ENCODE peak calls at places on chromosomes 11 and 22, in four cellular contexts. One of them, this sample, is unnamed.

GRCh38 chr11:2215561-2216399 is 44.2 kb upstream of the TH start:
- DNase-seq in GM20000: no peak
- DNase-seq in MM.1S: no peak
- DNase-seq in kidney: peak
- DNase-seq in this sample: peak

GRCh38 chr11:68181719-68182451 is 31.2 kb downstream of the KMT5B start:
- DNase-seq in GM20000: no peak
- DNase-seq in MM.1S: no peak
- DNase-seq in kidney: no peak
- DNase-seq in this sample: no peak

GRCh38 chr11:101470414-101470813 is 113.4 kb downstream of the TRPC6 start:
- DNase-seq in MM.1S: no peak
- DNase-seq in GM20000: no peak
- DNase-seq in kidney: no peak
- DNase-seq in this sample: no peak

GRCh38 chr11:128336203-128336602 is 251.2 kb downstream of the ETS1 start:
- DNase-seq in kidney: peak
- DNase-seq in MM.1S: no peak
- DNase-seq in GM20000: no peak
- DNase-seq in this sample: no peak

GRCh38 chr11:8959546-8960166 is 4.6 kb downstream of the TMEM9B start:
- DNase-seq in MM.1S: peak
- DNase-seq in kidney: no peak
- DNase-seq in GM20000: peak
- DNase-seq in this sample: no peak

GRCh38 chr11:33461319-33461718 is 204.1 kb downstream of the HIPK3 start:
- DNase-seq in GM20000: no peak
- DNase-seq in kidney: no peak
- DNase-seq in MM.1S: no peak
- DNase-seq in this sample: no peak

GRCh38 chr11:65043881-65044501 is 3.0 kb downstream of the SAC3D1 start:
- DNase-seq in GM20000: no peak
- DNase-seq in kidney: no peak
- DNase-seq in MM.1S: no peak
- DNase-seq in this sample: no peak

GRCh38 chr11:134254433-134254832 is 1.1 kb downstream of the ACAD8 start:
- DNase-seq in MM.1S: no peak
- DNase-seq in GM20000: no peak
- DNase-seq in kidney: no peak
- DNase-seq in this sample: no peak

GRCh38 chr11:3614742-3615171 is 27.0 kb downstream of the ART5 start:
- DNase-seq in GM20000: peak
- DNase-seq in MM.1S: peak
- DNase-seq in kidney: no peak
- DNase-seq in this sample: peak

GRCh38 chr11:90250970-90251369 is 28.1 kb upstream of the CHORDC1 start:
- DNase-seq in MM.1S: no peak
- DNase-seq in GM20000: no peak
- DNase-seq in kidney: no peak
- DNase-seq in this sample: no peak

GRCh38 chr11:32575070-32575469 is 8.6 kb upstream of the EIF3M start:
- DNase-seq in GM20000: no peak
- DNase-seq in kidney: no peak
- DNase-seq in MM.1S: no peak
- DNase-seq in this sample: no peak

GRCh38 chr11:17738350-17739207 is 4.0 kb downstream of the KCNC1 start:
- DNase-seq in kidney: peak
- DNase-seq in MM.1S: no peak
- DNase-seq in GM20000: no peak
- DNase-seq in this sample: no peak

GRCh38 chr11:75801362-75802021 is 13.5 kb upstream of the UVRAG start:
- DNase-seq in MM.1S: peak
- DNase-seq in kidney: peak
- DNase-seq in GM20000: no peak
- DNase-seq in this sample: no peak

GRCh38 chr11:1546536-1547466 is 25.3 kb downstream of the DUSP8 start:
- DNase-seq in GM20000: peak
- DNase-seq in MM.1S: peak
- DNase-seq in kidney: peak
- DNase-seq in this sample: no peak

GRCh38 chr11:71235719-71236118 is 16.7 kb downstream of the SHANK2 start:
- DNase-seq in MM.1S: no peak
- DNase-seq in GM20000: no peak
- DNase-seq in kidney: no peak
- DNase-seq in this sample: peak

DNA sequence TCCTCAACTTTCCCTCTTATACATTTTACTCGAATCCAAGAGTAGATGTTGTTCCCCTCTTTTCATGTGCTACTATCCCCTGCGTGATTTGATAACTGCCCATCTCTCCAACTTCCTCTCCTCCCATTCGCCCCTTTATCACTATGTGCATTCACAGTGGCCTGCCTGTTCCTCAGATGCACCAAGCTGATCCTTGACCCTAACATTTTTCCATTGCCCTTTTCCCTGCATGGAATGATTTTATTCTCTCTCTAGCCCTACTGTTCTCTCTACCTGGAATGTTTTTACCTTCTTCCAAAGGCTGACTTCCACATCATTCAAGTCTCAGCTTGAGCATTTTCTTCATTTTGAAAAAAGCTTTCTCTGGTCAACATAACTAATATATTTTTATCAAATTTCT is 15.8 kb upstream of the BBOX1 start:
- DNase-seq in GM20000: no peak
- DNase-seq in kidney: no peak
- DNase-seq in MM.1S: no peak
- DNase-seq in this sample: no peak
- TF ChIP-seq CTCF in GM20000: no peak
- TF ChIP-seq CTCF in kidney: no peak
- TF ChIP-seq CTCF in MM.1S: no peak
- TF ChIP-seq CTCF in this sample: no peak

DNA sequence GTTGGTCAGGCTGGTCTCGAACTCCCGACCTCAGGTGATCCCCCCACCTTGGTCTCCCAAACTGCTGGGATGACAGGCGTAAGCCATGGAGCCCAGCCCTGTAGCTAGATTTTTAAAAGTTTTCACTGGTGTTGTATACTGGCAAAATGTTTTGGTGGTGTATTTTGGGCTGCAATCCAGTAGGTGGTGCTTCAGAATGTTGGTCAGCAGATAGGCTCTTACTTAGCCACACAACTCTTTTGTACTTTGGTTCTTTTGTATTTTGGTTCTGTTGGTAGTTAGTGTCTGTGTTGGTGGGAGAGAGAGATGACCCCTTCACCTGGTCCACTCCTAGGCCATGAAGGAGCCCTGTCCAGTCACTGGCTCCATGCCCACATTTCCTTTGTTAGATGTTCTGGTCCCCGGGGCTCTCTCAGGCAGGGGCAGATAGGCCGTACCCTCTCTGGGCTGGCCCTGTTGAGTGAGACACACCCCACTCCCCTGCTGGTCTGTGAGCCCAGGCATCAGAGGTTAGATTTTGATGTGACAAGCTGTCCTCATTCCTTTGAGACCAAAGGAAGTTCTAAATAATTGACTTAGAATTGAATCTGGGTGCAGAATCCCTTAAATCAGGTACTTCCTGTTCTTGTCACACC is 123.8 kb downstream of the DDX10 start:
- DNase-seq in GM20000: peak
- DNase-seq in kidney: no peak
- DNase-seq in MM.1S: peak
- DNase-seq in this sample: no peak
- TF ChIP-seq CTCF in GM20000: peak
- TF ChIP-seq CTCF in kidney: peak
- TF ChIP-seq CTCF in MM.1S: peak
- TF ChIP-seq CTCF in this sample: peak

GRCh38 chr22:46738961-46739870 is 1.2 kb upstream of the CERK start:
- DNase-seq in MM.1S: peak
- DNase-seq in GM20000: no peak
- DNase-seq in kidney: peak
- DNase-seq in this sample: no peak
- TF ChIP-seq CTCF in MM.1S: peak
- TF ChIP-seq CTCF in GM20000: no peak
- TF ChIP-seq CTCF in kidney: peak
- TF ChIP-seq CTCF in this sample: peak

DNA sequence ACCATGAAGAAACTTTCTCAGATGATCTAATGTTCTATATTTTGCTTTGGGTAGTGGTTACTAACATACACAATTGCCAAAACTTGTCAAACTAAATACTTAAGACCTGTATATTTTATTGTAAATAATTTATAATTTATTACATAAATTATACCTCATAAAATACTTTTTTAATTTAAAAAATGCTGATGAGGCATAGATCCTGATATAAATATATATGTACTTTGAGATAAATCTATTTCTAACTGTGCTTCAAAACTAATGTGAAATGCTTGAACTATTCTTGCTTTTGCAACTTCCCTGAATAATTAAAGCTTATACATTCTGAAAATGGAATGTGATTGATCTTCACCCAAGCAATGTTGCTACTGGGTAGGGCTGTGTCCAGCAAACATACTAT is 568.8 kb downstream of the INSC start:
- DNase-seq in GM20000: no peak
- DNase-seq in kidney: no peak
- DNase-seq in MM.1S: no peak
- DNase-seq in this sample: no peak
- TF ChIP-seq CTCF in GM20000: no peak
- TF ChIP-seq CTCF in kidney: no peak
- TF ChIP-seq CTCF in MM.1S: no peak
- TF ChIP-seq CTCF in this sample: no peak

GRCh38 chr11:44456544-44457270 is 108.8 kb upstream of the CD82 start:
- DNase-seq in kidney: no peak
- DNase-seq in MM.1S: no peak
- DNase-seq in GM20000: no peak
- DNase-seq in this sample: no peak
- TF ChIP-seq CTCF in kidney: no peak
- TF ChIP-seq CTCF in MM.1S: peak
- TF ChIP-seq CTCF in GM20000: no peak
- TF ChIP-seq CTCF in this sample: peak

DNA sequence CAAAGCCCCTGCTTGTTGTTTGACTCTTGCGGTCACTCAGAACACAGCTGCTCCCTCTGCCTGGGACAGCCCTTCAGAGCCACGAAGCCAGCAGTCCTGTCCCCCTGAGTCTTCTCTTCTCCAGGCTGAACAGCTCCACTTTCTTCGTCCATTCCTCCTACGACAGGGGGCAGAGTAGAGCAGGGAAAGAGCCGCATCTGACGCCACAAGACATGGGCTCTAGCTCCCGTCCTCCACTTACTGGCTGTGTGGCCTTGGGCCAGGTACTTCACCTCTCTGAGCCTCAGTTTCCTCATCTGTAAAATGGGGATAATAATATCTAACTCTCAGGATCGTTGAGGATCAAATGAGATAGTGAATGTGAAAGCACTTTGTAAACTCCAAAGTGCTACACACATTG is 29.9 kb downstream of the CHRDL2 start:
- DNase-seq in kidney: no peak
- DNase-seq in MM.1S: peak
- DNase-seq in GM20000: no peak
- DNase-seq in this sample: no peak
- TF ChIP-seq CTCF in kidney: no peak
- TF ChIP-seq CTCF in MM.1S: peak
- TF ChIP-seq CTCF in GM20000: no peak
- TF ChIP-seq CTCF in this sample: peak

GRCh38 chr22:29524440-29525191 is 28.9 kb downstream of the THOC5 start:
- DNase-seq in MM.1S: peak
- DNase-seq in kidney: no peak
- DNase-seq in GM20000: peak
- DNase-seq in this sample: peak
- TF ChIP-seq CTCF in MM.1S: peak
- TF ChIP-seq CTCF in kidney: peak
- TF ChIP-seq CTCF in GM20000: peak
- TF ChIP-seq CTCF in this sample: peak

GRCh38 chr11:109364851-109365250 is 57.1 kb upstream of the C11orf87 start:
- DNase-seq in GM20000: no peak
- DNase-seq in kidney: no peak
- DNase-seq in MM.1S: no peak
- DNase-seq in this sample: no peak
- TF ChIP-seq CTCF in GM20000: no peak
- TF ChIP-seq CTCF in kidney: no peak
- TF ChIP-seq CTCF in MM.1S: no peak
- TF ChIP-seq CTCF in this sample: no peak

GRCh38 chr11:77115181-77115611 is 12.6 kb downstream of the OMP start:
- DNase-seq in MM.1S: no peak
- DNase-seq in kidney: no peak
- DNase-seq in GM20000: no peak
- DNase-seq in this sample: peak
- TF ChIP-seq CTCF in MM.1S: peak
- TF ChIP-seq CTCF in kidney: no peak
- TF ChIP-seq CTCF in GM20000: no peak
- TF ChIP-seq CTCF in this sample: peak